ENCODE peak calls at places on chromosomes 12 and 14, in four cellular contexts. B, O, S and Z are unnamed samples.

GRCh38 chr12:19453961-19454360 is 14.7 kb downstream of the AEBP2 start:
- DNase-seq in O (no peak), B (no peak), S (peak; percentile 10), Z (no peak)

GRCh38 chr12:13073191-13073590 is 29.0 kb downstream of the FAM234B start:
- DNase-seq in S (no peak), B (no peak), O (no peak), Z (no peak)

GRCh38 chr12:95681210-95681765 is 109.3 kb downstream of the NTN4 start:
- DNase-seq in B (no peak), O (no peak), S (no peak), Z (no peak)

GRCh38 chr12:112901271-112901670 is 5.5 kb upstream of the OAS1 start:
- DNase-seq in B (no peak), S (no peak), O (no peak), Z (no peak)

GRCh38 chr14:96581902-96582640 is 79.9 kb downstream of the PAPOLA start:
- DNase-seq in S (no peak), B (no peak), O (no peak), Z (no peak)

GRCh38 chr14:100131181-100131580 is 28.3 kb downstream of the DEGS2 start:
- DNase-seq in B (no peak), O (no peak), S (no peak), Z (no peak)

GRCh38 chr14:68926236-68926635 is 52.9 kb downstream of the ACTN1 start:
- DNase-seq in B (no peak), S (no peak), O (no peak), Z (no peak)

GRCh38 chr12:6950401-6950801 is 755 bp upstream of the PTPN6 start:
- DNase-seq in O (no peak), B (no peak), S (no peak), Z (no peak)

GRCh38 chr12:10968765-10969456 is 17.8 kb downstream of the TAS2R50 start:
- DNase-seq in S (no peak), O (peak; percentile 15), B (peak; percentile 75), Z (no peak)

GRCh38 chr14:104933721-104934379 is 9.2 kb downstream of the PLD4 start:
- DNase-seq in S (no peak), O (no peak), B (no peak), Z (no peak)

GRCh38 chr14:22898302-22898894 is 15.4 kb downstream of the REM2 start:
- DNase-seq in B (no peak), O (no peak), S (no peak), Z (no peak)

GRCh38 chr12:41188058-41188840 is at the start of gene PDZRN4:
- DNase-seq in B (peak; percentile 67), S (peak; percentile 76), O (peak; percentile 44), Z (no peak)

GRCh38 chr14:21343035-21343794 is 40.6 kb downstream of the SUPT16H start:
- DNase-seq in S (no peak), B (no peak), O (no peak), Z (no peak)

GRCh38 chr14:75978249-75978731 is 3.5 kb downstream of the TGFB3 start:
- DNase-seq in B (no peak), S (no peak), O (no peak), Z (no peak)

GRCh38 chr12:10179871-10180270 is 1.0 kb downstream of the TMEM52B start:
- DNase-seq in S (no peak), O (no peak), B (no peak), Z (no peak)

GRCh38 chr12:48681416-48681737 is 661 bp downstream of the KANSL2 start:
- DNase-seq in S (no peak), B (no peak), O (no peak), Z (no peak)

GRCh38 chr12:121060149-121061001 is 21.3 kb upstream of the OASL start:
- DNase-seq in S (peak; percentile 80), B (peak; percentile 64), O (peak; percentile 49), Z (no peak)

GRCh38 chr12:79073506-79073905 is 208.9 kb downstream of the SYT1 start:
- DNase-seq in O (no peak), B (no peak), S (no peak), Z (no peak)

GRCh38 chr12:79069009-79069408 is 204.4 kb downstream of the SYT1 start:
- DNase-seq in B (no peak), O (no peak), S (no peak), Z (no peak)

GRCh38 chr12:79071498-79071897 is 206.9 kb downstream of the SYT1 start:
- DNase-seq in S (no peak), O (no peak), B (no peak), Z (no peak)

GRCh38 chr12:79063258-79063657 is 198.7 kb downstream of the SYT1 start:
- DNase-seq in O (no peak), S (no peak), B (no peak), Z (no peak)

DNA sequence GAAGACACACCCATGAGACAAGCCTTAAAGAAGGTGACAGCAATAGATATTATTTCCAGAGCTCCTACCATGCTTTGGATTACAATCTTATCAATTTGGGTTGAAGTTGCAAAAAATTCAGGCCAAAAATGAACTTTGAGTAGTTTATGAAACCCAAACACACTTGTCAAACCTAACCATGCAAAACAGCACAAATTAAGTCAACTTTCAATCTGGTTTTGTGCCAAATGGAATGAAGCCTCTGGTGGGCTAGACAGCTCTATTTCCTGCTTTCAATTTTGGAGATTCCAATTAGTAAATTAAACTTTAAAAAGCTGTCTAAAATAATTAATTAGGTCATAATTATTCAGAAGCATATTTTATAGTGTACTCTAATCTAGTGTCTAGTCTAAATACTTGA is 203.4 kb downstream of the SYT1 start:
- DNase-seq in B (no peak), S (no peak), O (no peak), Z (no peak)
- H3K27ac ChIP-seq in B (no peak overlapping the region), S (no peak overlapping the region), O (no peak overlapping the region), Z (no peak overlapping the region)

GRCh38 chr14:72924332-72924731 is 1.9 kb upstream of the DCAF4 start:
- DNase-seq in O (no peak), S (no peak), B (no peak), Z (no peak)

GRCh38 chr14:72928872-72929271 is 2.6 kb downstream of the DCAF4 start:
- DNase-seq in B (no peak), O (no peak), S (no peak), Z (no peak)

GRCh38 chr14:72925815-72926291 is 411 bp upstream of the DCAF4 start:
- DNase-seq in S (no peak), O (no peak), B (no peak), Z (no peak)

GRCh38 chr14:72926292-72927028 is at the start of gene DCAF4:
- DNase-seq in S (peak; percentile 98), O (peak; percentile 95), B (peak; percentile 98), Z (peak; percentile 95)

GRCh38 chr14:72925171-72925759 is 999 bp upstream of the DCAF4 start:
- DNase-seq in B (no peak), O (peak; percentile 75), S (no peak), Z (no peak)
- H3K27ac ChIP-seq in B (no peak overlapping the region), O (peak overlapping the region; percentile 14), S (no peak overlapping the region), Z (peak overlapping the region; percentile 66)

DNA sequence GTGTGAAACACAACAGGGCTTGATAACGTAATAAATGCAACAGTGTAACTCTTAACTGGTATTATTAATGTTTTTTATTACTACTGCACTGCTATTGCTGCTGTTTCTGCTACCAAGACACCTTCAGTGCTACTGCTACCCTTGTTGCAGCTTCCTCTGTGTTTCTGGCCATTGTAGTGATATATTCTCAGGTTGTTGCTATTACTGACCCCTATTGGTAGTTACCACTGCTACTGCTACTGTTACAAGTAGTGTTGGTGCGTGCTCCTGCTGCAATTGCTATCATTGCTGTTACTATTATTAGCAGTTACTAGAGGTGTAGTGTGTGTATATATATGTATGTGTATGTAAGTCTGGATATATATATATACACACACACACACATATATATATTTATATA is 87.2 kb upstream of the PTPRB start:
- DNase-seq in S (peak; percentile 19), O (no peak), B (no peak), Z (no peak)
- H3K27ac ChIP-seq in S (no peak overlapping the region), O (no peak overlapping the region), B (no peak overlapping the region), Z (no peak overlapping the region)

GRCh38 chr12:14921218-14921617 is 17.1 kb downstream of the ERP27 start:
- DNase-seq in O (no peak), S (no peak), B (no peak), Z (no peak)

GRCh38 chr12:14920475-14921126 is 17.7 kb downstream of the ERP27 start:
- DNase-seq in O (no peak), S (no peak), B (no peak), Z (no peak)

GRCh38 chr12:14915736-14916135 is 22.6 kb downstream of the ERP27 start:
- DNase-seq in B (no peak), O (no peak), S (no peak), Z (no peak)

GRCh38 chr12:14923944-14924343 is 14.4 kb downstream of the ERP27 start:
- DNase-seq in O (no peak), S (no peak), B (no peak), Z (no peak)

DNA sequence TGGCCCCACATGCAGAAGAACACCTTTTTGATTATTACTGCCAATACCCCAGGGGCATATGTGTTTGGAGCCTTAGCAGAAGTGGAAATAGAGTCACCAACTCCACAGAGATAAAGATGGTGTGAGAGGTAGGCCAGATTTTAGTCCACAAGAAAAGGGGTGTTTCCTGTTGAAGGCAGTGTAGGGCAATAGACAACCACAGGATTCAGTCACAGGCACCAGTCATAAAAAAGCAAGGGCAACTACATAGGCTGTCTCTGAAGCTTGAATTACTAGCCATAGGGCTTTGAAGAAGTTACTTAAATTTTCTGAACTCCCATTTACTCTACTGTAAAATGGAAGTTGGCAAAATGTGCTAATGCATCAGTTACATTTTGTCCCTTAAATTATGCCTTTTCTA is 18.9 kb downstream of the ERP27 start:
- DNase-seq in S (no peak), O (no peak), B (no peak), Z (no peak)
- H3K27ac ChIP-seq in S (no peak overlapping the region), O (no peak overlapping the region), B (no peak overlapping the region), Z (no peak overlapping the region)

GRCh38 chr12:131082795-131083194 is 129.1 kb downstream of the ADGRD1 start:
- DNase-seq in O (no peak), S (no peak), B (no peak), Z (peak; percentile 5)
- H3K27ac ChIP-seq in O (no peak overlapping the region), S (no peak overlapping the region), B (no peak overlapping the region), Z (no peak overlapping the region)

DNA sequence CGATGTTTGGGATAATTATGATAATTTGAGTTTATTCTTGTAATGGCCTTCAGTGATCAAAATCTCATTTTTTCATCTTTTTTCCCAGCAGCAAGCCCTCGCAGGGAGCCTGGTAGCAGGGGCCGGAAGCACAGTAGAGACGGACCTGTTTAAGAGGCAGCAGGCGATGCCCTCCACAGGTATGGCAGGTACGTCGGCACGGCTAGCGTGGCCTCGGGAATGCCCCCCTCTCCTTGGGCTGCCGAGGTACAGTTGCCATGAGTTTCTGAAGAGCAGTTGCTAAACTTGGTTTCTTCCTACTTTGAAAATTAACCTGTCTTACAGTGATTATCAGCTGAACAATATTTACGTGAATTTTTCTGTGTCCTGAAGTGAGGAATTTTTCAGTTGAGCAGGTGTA is 29.9 kb downstream of the EP400 start:
- DNase-seq in S (no peak), O (no peak), B (no peak), Z (no peak)
- H3K27ac ChIP-seq in S (no peak overlapping the region), O (no peak overlapping the region), B (no peak overlapping the region), Z (no peak overlapping the region)

GRCh38 chr12:53505086-53505485 is 2.2 kb downstream of the NPFF start:
- DNase-seq in B (no peak), O (no peak), S (no peak), Z (no peak)
- H3K27ac ChIP-seq in B (no peak overlapping the region), O (no peak overlapping the region), S (no peak overlapping the region), Z (peak overlapping the region; percentile 66)

DNA sequence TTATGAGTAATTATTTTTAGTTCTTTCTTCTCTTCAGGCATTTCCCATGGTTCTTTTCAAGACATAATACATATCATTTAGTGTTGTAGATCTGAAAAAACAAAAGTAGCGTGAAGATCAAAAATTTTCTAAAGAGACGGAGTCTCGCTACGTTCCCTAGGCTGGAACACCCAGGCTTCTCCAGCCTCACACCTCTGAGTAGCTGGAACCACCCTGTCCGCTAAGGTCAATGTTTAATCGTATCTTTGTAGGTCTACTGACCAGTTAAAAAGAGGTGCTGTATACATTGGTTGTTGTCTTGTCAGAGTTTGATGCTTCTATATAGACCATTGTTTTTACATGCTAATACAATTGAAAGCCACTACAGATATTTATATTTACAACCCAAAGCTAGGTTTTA is 1.3 kb upstream of the HIF1A start:
- DNase-seq in O (no peak), S (no peak), B (no peak), Z (no peak)
- H3K27ac ChIP-seq in O (no peak overlapping the region), S (no peak overlapping the region), B (no peak overlapping the region), Z (peak overlapping the region; percentile 90)